ENCODE peak calls at places on chromosomes 16 and 17, in four cellular contexts. B, O, W and K are unnamed samples.

GRCh38 chr17:21495281-21495680 is 119.1 kb downstream of the KCNJ12 start:
- DNase-seq in O (no peak), B (no peak), W (no peak), K (no peak)

GRCh38 chr16:1309888-1310831 is 724 bp downstream of the UBE2I start:
- DNase-seq in B (peak; percentile 45), W (no peak), O (peak; percentile 62), K (peak; percentile 43)

GRCh38 chr17:49836111-49837030 is 11.5 kb downstream of the TAC4 start:
- DNase-seq in B (peak; percentile 68), W (peak; percentile 38), O (no peak), K (no peak)

GRCh38 chr17:63350364-63350763 is 95.7 kb downstream of the CYB561 start:
- DNase-seq in B (no peak), W (no peak), O (no peak), K (no peak)

GRCh38 chr17:59623151-59623550 is 3.5 kb downstream of the CLTC start:
- DNase-seq in O (no peak), B (no peak), W (no peak), K (no peak)

GRCh38 chr17:58317421-58318064 is 11.1 kb downstream of the TSPOAP1 start:
- DNase-seq in B (peak; percentile 75), O (no peak), W (no peak), K (peak; percentile 85)

GRCh38 chr17:78257810-78258322 is 26.4 kb downstream of the TMEM235 start:
- DNase-seq in W (no peak), O (no peak), B (peak; percentile 13), K (no peak)

GRCh38 chr17:65954148-65954449 is 237.8 kb downstream of the CEP112 start:
- DNase-seq in O (no peak), W (no peak), B (no peak), K (no peak)

GRCh38 chr17:78556812-78557211 is 20.4 kb downstream of the DNAH17 start:
- DNase-seq in O (no peak), B (no peak), W (no peak), K (no peak)

GRCh38 chr17:30005709-30006320 is 64.4 kb downstream of the EFCAB5 start:
- DNase-seq in W (no peak), O (no peak), B (peak; percentile 33), K (peak; percentile 41)

GRCh38 chr17:76024353-76024752 is 2.8 kb downstream of the EVPL start:
- DNase-seq in O (no peak), W (no peak), B (no peak), K (peak; percentile 28)

GRCh38 chr17:57262557-57262956 is 6.2 kb downstream of the MSI2 start:
- DNase-seq in O (no peak), W (no peak), B (no peak), K (no peak)

GRCh38 chr17:57257911-57258885 is 1.9 kb downstream of the MSI2 start:
- DNase-seq in B (no peak), W (no peak), O (no peak), K (no peak)

GRCh38 chr17:57260325-57261083 is 4.2 kb downstream of the MSI2 start:
- DNase-seq in B (no peak), O (no peak), W (no peak), K (no peak)

GRCh38 chr17:57259817-57260216 is 3.5 kb downstream of the MSI2 start:
- DNase-seq in O (no peak), B (no peak), W (no peak), K (no peak)

GRCh38 chr17:57261084-57261461 is 4.8 kb downstream of the MSI2 start:
- DNase-seq in O (no peak), B (no peak), W (no peak), K (no peak)
- H3K4me3 ChIP-seq in O (no peak overlapping the region), B (no peak overlapping the region), W (no peak overlapping the region), K (no peak overlapping the region)

DNA sequence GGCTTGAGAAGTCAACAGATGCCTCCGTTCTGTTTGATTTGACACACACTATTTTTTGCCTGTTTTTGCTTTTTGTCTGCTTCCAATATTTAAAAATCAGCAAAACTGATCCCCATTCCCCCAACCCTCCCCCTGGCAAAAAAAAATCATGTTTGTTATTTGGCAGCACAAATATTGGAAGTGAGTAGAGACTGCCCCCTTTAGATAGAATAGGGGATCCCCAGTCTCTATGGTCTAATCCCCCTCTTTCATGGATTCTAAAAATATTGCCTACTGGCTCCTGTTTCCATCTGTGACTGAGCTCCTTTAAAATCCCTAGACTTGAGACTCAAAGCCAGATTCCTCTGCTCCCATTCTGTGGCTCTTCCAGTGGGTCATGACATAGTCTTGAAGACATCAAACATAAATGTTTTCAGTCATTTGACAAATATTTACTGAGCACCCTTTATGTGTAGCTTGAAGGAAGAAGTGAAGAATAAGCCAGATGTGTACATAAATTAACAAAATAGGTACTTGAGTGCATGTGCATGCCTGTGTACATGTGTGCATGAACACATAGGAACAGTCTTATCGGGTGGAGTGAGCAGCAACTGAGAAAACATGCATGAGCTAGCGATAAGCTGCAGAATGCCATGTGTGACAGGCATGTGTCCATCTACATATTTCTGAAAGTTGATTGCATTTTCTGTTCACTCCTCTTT is 101.2 kb downstream of the SALL1 start:
- DNase-seq in W (no peak), B (no peak), O (no peak), K (no peak)
- TF ChIP-seq CTCF in W (no peak), B (no peak), O (no peak), K (no peak)

DNA sequence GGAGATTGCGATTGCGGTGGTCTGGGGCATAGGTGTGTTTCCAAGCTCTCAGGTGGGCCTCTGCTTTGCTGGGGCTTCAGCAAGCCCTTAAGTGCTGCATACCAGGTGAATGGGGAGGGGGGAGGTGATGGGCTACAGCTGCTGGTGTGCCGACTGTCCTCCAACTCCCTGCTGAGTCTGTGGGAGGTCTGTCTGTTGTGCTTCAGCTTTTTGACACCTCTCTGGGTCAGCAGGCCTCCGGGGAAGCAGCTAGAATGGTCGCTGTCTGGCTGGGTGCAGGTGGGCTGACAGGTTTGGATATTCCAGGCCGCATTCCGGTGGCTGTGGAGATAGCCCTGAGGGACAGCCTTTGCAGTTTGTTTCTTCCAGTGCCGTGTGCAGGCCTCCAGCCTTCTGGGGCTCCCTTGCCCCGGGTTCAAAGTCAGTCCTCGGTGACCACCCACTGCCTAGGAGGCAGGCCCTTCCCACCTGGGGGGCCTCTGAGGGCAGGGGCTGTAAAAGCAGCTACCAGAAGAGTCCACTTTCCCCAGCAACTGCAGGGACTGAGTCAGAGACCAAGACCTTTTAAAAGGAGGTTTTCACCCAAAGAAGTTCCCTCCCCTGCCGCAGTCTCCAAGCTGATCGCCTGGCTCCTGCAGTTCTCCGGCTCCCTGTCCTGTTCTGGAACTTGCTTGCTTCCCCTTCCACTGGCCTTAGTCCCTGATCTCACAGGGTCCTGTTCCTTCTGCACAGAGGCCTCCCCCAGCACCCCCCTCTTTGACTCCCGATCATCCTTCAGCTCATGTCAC is 2.0 kb upstream of the TTYH2 start:
- DNase-seq in W (no peak), B (no peak), O (no peak), K (peak; percentile 8)
- H3K4me3 ChIP-seq in W (peak overlapping the region; percentile 92), B (no peak overlapping the region), O (peak overlapping the region; percentile 61), K (no peak overlapping the region)

DNA sequence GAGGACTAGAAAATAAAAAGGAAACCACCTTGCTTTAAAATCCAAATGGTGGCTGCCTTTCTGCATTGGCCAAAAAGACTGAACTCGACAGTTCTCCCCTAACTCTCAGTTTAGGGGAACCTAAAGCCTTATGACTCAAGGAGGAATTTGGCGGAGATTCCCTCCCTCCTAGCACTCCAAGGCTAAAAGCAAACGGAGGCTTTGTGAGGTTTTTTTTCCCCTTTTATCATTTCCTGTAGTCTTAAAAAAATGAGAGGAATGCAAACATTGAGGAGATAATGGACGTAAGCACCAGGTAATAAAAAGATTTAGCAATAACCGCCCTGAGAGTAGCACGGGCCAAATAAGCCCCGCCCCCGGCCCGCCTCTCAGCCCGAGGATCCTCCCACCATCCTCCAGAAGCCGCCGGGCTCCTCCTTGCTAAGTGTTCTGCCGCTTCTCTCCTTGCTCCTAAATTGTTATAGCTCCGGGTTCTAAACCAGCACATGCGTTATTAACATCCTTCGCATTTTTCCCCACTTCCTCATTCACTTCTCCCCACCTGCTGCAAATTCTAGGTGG is 5.8 kb upstream of the KIFC3 start:
- DNase-seq in W (no peak), B (peak; percentile 91), O (peak; percentile 84), K (peak; percentile 94)
- TF ChIP-seq CTCF in W (no peak), B (no peak), O (no peak), K (no peak)